ENCODE peak calls at places on chromosomes 16 and 17, in four cellular contexts. One of them, this sample, is unnamed.
A peak's percentile ranks its signal among the peaks of the same experiment; 100 is the strongest.

GRCh38 chr16:17205279-17206139 is 265.3 kb downstream of the XYLT1 start:
- DNase-seq in naive thymus-derived CD8-positive, alpha-beta T cell: no peak
- DNase-seq in renal cortical epithelial cell: no peak
- DNase-seq in NCI-H1105: no peak
- DNase-seq in this sample: peak; percentile 50

GRCh38 chr17:82333279-82334171 is at the start of gene SECTM1:
- DNase-seq in NCI-H1105: no peak
- DNase-seq in renal cortical epithelial cell: no peak
- DNase-seq in naive thymus-derived CD8-positive, alpha-beta T cell: no peak
- DNase-seq in this sample: no peak

GRCh38 chr17:10603889-10604288 is 53.2 kb downstream of the MYH3 start:
- DNase-seq in NCI-H1105: no peak
- DNase-seq in renal cortical epithelial cell: no peak
- DNase-seq in naive thymus-derived CD8-positive, alpha-beta T cell: no peak
- DNase-seq in this sample: no peak

GRCh38 chr17:78609198-78609597 is 32.0 kb upstream of the DNAH17 start:
- DNase-seq in naive thymus-derived CD8-positive, alpha-beta T cell: no peak
- DNase-seq in NCI-H1105: no peak
- DNase-seq in renal cortical epithelial cell: no peak
- DNase-seq in this sample: peak; percentile 30

GRCh38 chr16:86604436-86605220 is 26.3 kb downstream of the FOXL1 start:
- DNase-seq in naive thymus-derived CD8-positive, alpha-beta T cell: peak; percentile 44
- DNase-seq in NCI-H1105: no peak
- DNase-seq in renal cortical epithelial cell: no peak
- DNase-seq in this sample: no peak

GRCh38 chr16:31472559-31473203 is 729 bp downstream of the TGFB1I1 start:
- DNase-seq in naive thymus-derived CD8-positive, alpha-beta T cell: peak; percentile 46
- DNase-seq in renal cortical epithelial cell: peak; percentile 68
- DNase-seq in NCI-H1105: peak; percentile 39
- DNase-seq in this sample: peak; percentile 86

GRCh38 chr16:88872650-88873331 is 6.3 kb upstream of the PABPN1L start:
- DNase-seq in naive thymus-derived CD8-positive, alpha-beta T cell: no peak
- DNase-seq in renal cortical epithelial cell: no peak
- DNase-seq in NCI-H1105: no peak
- DNase-seq in this sample: no peak

GRCh38 chr16:77584205-77584859 is 138.0 kb upstream of the NUDT7 start:
- DNase-seq in renal cortical epithelial cell: peak; percentile 57
- DNase-seq in NCI-H1105: no peak
- DNase-seq in naive thymus-derived CD8-positive, alpha-beta T cell: peak; percentile 29
- DNase-seq in this sample: peak; percentile 51

GRCh38 chr17:55601874-55602364 is 90.7 kb upstream of the SMIM36 start:
- DNase-seq in naive thymus-derived CD8-positive, alpha-beta T cell: no peak
- DNase-seq in renal cortical epithelial cell: peak; percentile 46
- DNase-seq in NCI-H1105: no peak
- DNase-seq in this sample: peak; percentile 86

GRCh38 chr17:5864910-5865657 is 205.1 kb upstream of the WSCD1 start:
- DNase-seq in renal cortical epithelial cell: peak; percentile 68
- DNase-seq in naive thymus-derived CD8-positive, alpha-beta T cell: no peak
- DNase-seq in NCI-H1105: no peak
- DNase-seq in this sample: no peak

GRCh38 chr16:55661842-55662479 is 6.2 kb downstream of the SLC6A2 start:
- DNase-seq in renal cortical epithelial cell: no peak
- DNase-seq in naive thymus-derived CD8-positive, alpha-beta T cell: no peak
- DNase-seq in NCI-H1105: no peak
- DNase-seq in this sample: no peak

This sample was measured in ELF-1.